ENCODE peak calls at places on chromosomes 13 and 19, in five cellular contexts. J is K562, H is H1, O is HepG2, G is HCT116. T is an unnamed sample.

GRCh38 chr13:48214519-48215121 is 18.4 kb upstream of the ITM2B start:
- DNase-seq in G (no peak), O (no peak), H (no peak), J (no peak), T (no peak)

GRCh38 chr19:17997969-17998826 is 9.8 kb upstream of the ARRDC2 start:
- DNase-seq in H (no peak), O (peak), G (peak), J (peak), T (peak)

GRCh38 chr13:64810701-64811258 is 2419.4 kb downstream of the PCDH9 start:
- DNase-seq in G (no peak), H (no peak), O (no peak), J (no peak), T (no peak)

GRCh38 chr13:72849571-72849970 is 67.6 kb downstream of the PIBF1 start:
- DNase-seq in O (no peak), G (no peak), J (no peak), H (no peak), T (no peak)

GRCh38 chr19:8449830-8450229 is 5.1 kb downstream of the HNRNPM start:
- DNase-seq in G (no peak), J (no peak), O (peak), H (no peak), T (no peak)

GRCh38 chr13:32284927-32285632 is 30.1 kb downstream of the ZAR1L start:
- DNase-seq in J (no peak), O (peak), H (no peak), G (peak), T (no peak)

GRCh38 chr19:43719918-43720317 is 4.0 kb downstream of the IRGC start:
- DNase-seq in H (no peak), O (no peak), J (no peak), G (no peak), T (no peak)

GRCh38 chr19:1064661-1065605 is 2.0 kb upstream of the ARHGAP45 start:
- DNase-seq in J (peak), H (no peak), G (peak), O (no peak), T (peak)

DNA sequence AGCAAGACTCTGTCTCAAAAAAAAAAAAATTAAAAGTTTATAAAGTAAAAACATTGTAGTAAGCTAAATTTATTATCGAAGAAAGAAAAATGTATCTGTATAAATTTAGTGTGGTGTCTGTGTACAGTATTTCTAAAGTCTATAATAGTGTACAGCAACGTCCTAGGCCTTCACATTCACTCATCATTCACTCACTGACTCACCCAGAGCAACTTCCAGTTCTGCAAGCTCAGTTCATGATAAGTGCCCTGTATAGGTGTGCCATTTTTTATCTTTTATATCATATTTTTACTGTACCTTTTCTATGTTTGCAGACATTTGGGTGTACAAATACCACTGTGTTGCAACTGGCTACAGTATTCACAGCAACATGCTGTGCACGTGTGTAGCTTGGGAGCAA is 118.1 kb downstream of the TNFRSF19 start:
- DNase-seq in G (no peak), O (no peak), J (no peak), H (no peak), T (no peak)
- TF ChIP-seq ATF3 in G (no peak), O (no peak), J (no peak), H (no peak), T (no peak)

GRCh38 chr19:35140898-35141626 is 2.0 kb upstream of the FXYD7 start:
- DNase-seq in O (peak), J (peak), G (peak), H (peak), T (peak)
- TF ChIP-seq CTCF in O (peak), J (peak), G (peak), H (peak), T (no peak)

DNA sequence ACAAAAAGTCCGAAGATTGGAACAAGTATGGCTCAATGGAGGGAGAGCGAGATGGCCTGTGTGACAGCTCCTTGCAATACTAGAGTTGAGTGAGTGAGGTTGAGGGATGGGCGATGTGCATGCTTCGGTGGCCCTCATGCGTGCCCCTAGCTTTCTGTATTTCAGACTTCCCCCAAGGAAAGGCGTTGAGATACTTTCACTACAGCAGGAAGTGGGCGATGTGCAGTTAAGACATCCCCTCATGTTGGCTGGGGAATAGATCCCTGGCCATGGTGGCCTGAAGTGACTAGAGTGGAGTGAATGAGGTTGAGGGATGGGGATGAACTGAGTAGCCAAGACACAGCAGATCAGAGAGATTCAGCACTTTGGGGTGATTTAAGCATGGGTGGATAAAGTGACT is 633.9 kb upstream of the GPC6 start:
- DNase-seq in H (no peak), J (no peak), G (no peak), O (no peak), T (no peak)
- TF ChIP-seq ATF3 in H (no peak), J (no peak), G (no peak), O (no peak), T (no peak)

GRCh38 chr13:93320942-93321341 is 94.3 kb downstream of the GPC6 start:
- DNase-seq in J (no peak), G (no peak), O (no peak), H (no peak), T (no peak)

GRCh38 chr13:93316848-93317247 is 90.2 kb downstream of the GPC6 start:
- DNase-seq in O (no peak), G (no peak), H (no peak), J (no peak), T (no peak)

GRCh38 chr13:93318538-93318937 is 91.9 kb downstream of the GPC6 start:
- DNase-seq in H (no peak), J (no peak), G (no peak), O (peak), T (no peak)
- TF ChIP-seq CTCF in H (no peak), J (no peak), G (no peak), O (no peak), T (no peak)

GRCh38 chr13:98466634-98467236 is 110.2 kb downstream of the STK24 start:
- DNase-seq in G (no peak), J (peak), H (no peak), O (peak), T (peak)
- TF ChIP-seq ATF3 in G (no peak), J (no peak), H (no peak), O (no peak), T (no peak)

DNA sequence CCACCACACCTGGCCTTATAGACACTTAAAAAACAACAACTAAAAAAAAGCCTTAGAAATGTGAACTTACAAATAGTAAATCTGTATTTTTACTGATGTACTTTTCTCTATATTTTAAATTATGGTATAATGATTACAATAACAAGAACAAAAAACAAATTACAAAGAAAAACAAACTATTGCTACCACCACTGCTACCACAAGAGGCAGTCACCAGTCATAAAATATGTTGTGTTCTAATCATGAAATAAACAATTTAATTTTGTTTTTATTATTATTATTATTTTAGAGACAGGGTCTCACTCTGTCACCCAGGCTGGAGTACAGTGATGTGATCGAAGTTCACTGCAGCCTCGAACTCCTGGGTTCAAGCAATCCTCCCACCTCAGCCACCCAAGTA is 72.2 kb downstream of the DIAPH3 start:
- DNase-seq in G (no peak), J (no peak), O (no peak), H (no peak), T (no peak)
- TF ChIP-seq CTCF in G (peak), J (no peak), O (no peak), H (no peak), T (no peak)